ENCODE peak calls at places on chromosomes 11 and 22, in seven cellular contexts. A is RWPE2, R is A549, M is thoracic aorta, L is uterus, U is Panc1, X is tibial nerve. K is an unnamed sample. For H3K4me1, the result is how much of the 10 kb centered on the place peaks cover.

GRCh38 chr11:97739892-97740782 is 1280.6 kb upstream of the CNTN5 start:
- DNase-seq in A (no peak), R (no peak), M (no peak), L (no peak), U (no peak), X (no peak), K (no peak)

GRCh38 chr22:22394589-22394988 is 114.0 kb downstream of the ZNF280B start:
- DNase-seq in A (no peak), R (no peak), M (no peak), L (no peak), U (no peak), X (no peak), K (no peak)

GRCh38 chr22:18970180-18970947 is 34.3 kb upstream of the PRODH start:
- DNase-seq in A (no peak), R (peak), M (no peak), L (no peak), U (no peak), X (no peak), K (peak)

GRCh38 chr11:15288801-15289342 is 174.1 kb downstream of the INSC start:
- DNase-seq in A (no peak), R (no peak), M (no peak), L (no peak), U (no peak), X (no peak), K (no peak)

GRCh38 chr11:112401036-112401769 is 140.5 kb upstream of the PLET1 start:
- DNase-seq in A (no peak), R (no peak), M (no peak), L (no peak), U (no peak), X (no peak), K (no peak)

GRCh38 chr11:29173660-29174062 is 843.2 kb downstream of the KCNA4 start:
- DNase-seq in A (no peak), R (peak), M (no peak), L (no peak), U (peak), X (no peak), K (peak)

GRCh38 chr11:120546312-120547205 is 35.0 kb downstream of the GRIK4 start:
- DNase-seq in A (peak), R (peak), M (peak), L (peak), U (no peak), X (no peak), K (no peak)

GRCh38 chr22:19824197-19825015 is 30.3 kb downstream of the GNB1L start:
- DNase-seq in A (no peak), R (no peak), M (no peak), L (no peak), U (no peak), X (no peak), K (no peak)

GRCh38 chr22:46068908-46069481 is 81.3 kb upstream of the PPARA start:
- DNase-seq in A (peak), R (no peak), M (no peak), L (peak), U (no peak), X (no peak), K (no peak)

GRCh38 chr11:13776134-13776815 is 107.8 kb downstream of the FAR1 start:
- DNase-seq in A (no peak), R (peak), M (no peak), L (no peak), U (no peak), X (no peak), K (no peak)

GRCh38 chr11:46239801-46240061 is 37.7 kb upstream of the CREB3L1 start:
- DNase-seq in A (no peak), R (no peak), M (no peak), L (no peak), U (no peak), X (no peak), K (no peak)

GRCh38 chr22:23376256-23376655 is 195.9 kb downstream of the BCR start:
- DNase-seq in A (no peak), R (peak), M (no peak), L (no peak), U (no peak), X (no peak), K (peak)

GRCh38 chr11:134261626-134262488 is 8.5 kb downstream of the ACAD8 start:
- DNase-seq in A (no peak), R (peak), M (no peak), L (no peak), U (no peak), X (no peak), K (peak)

GRCh38 chr11:76371170-76371569 is 9.8 kb downstream of the THAP12 start:
- DNase-seq in A (no peak), R (peak), M (no peak), L (no peak), U (peak), X (no peak), K (no peak)

GRCh38 chr22:41672780-41673509 is 15.7 kb downstream of the SNU13 start:
- DNase-seq in A (no peak), R (peak), M (no peak), L (no peak), U (peak), X (no peak), K (no peak)

GRCh38 chr11:120326228-120326627 is 1.1 kb downstream of the TLCD5 start:
- DNase-seq in A (no peak), R (peak), M (no peak), L (no peak), U (no peak), X (no peak), K (no peak)

GRCh38 chr11:12275818-12276217 is 101.6 kb upstream of the PARVA start:
- DNase-seq in A (no peak), R (no peak), M (no peak), L (no peak), U (no peak), X (no peak), K (no peak)

GRCh38 chr11:43576834-43577521 is 103.6 kb upstream of the HSD17B12 start:
- DNase-seq in A (no peak), R (peak), M (no peak), L (no peak), U (no peak), X (peak), K (no peak)

GRCh38 chr11:1479678-1480118 is 6.9 kb downstream of the MOB2 start:
- DNase-seq in A (no peak), R (no peak), M (no peak), L (peak), U (no peak), X (no peak), K (no peak)

GRCh38 chr11:844693-845644 is 2.3 kb downstream of the TSPAN4 start:
- DNase-seq in A (peak), R (peak), M (peak), L (peak), U (no peak), X (peak), K (peak)

GRCh38 chr11:134779179-134779578 is 367.1 kb upstream of the B3GAT1 start:
- DNase-seq in A (no peak), R (no peak), M (no peak), L (no peak), U (no peak), X (no peak), K (no peak)

GRCh38 chr22:49964136-49964492 is 3.5 kb downstream of the PIM3 start:
- DNase-seq in A (no peak), R (no peak), M (no peak), L (peak), U (no peak), X (no peak), K (no peak)

GRCh38 chr22:23112472-23113012 is 29.2 kb downstream of the RSPH14 start:
- DNase-seq in A (no peak), R (no peak), M (no peak), L (no peak), U (no peak), X (no peak), K (no peak)

GRCh38 chr22:38313384-38313955 is 3.8 kb downstream of the CSNK1E start:
- DNase-seq in A (peak), R (peak), M (peak), L (peak), U (peak), X (no peak), K (no peak)

GRCh38 chr11:129766858-129767604 is 48.6 kb upstream of the TMEM45B start:
- DNase-seq in A (no peak), R (peak), M (no peak), L (no peak), U (no peak), X (no peak), K (peak)

GRCh38 chr22:37632174-37633081 is 7.0 kb upstream of the SH3BP1 start:
- DNase-seq in A (peak), R (no peak), M (no peak), L (no peak), U (no peak), X (no peak), K (no peak)

GRCh38 chr11:32088117-32088941 is 2.5 kb upstream of the RCN1 start:
- DNase-seq in A (no peak), R (no peak), M (peak), L (peak), U (no peak), X (peak), K (no peak)

GRCh38 chr11:85764796-85765195 is 46.1 kb downstream of the SYTL2 start:
- DNase-seq in A (no peak), R (no peak), M (no peak), L (no peak), U (no peak), X (no peak), K (no peak)

GRCh38 chr11:6895010-6895409 is 2.7 kb upstream of the OR2D2 start:
- DNase-seq in A (no peak), R (no peak), M (no peak), L (no peak), U (no peak), X (no peak), K (no peak)

GRCh38 chr11:15805726-15806125 is 550.6 kb downstream of the SOX6 start:
- DNase-seq in A (no peak), R (no peak), M (no peak), L (no peak), U (no peak), X (no peak), K (no peak)

GRCh38 chr22:50260801-50261614 is 475 bp downstream of the MAPK12 start:
- DNase-seq in A (no peak), R (peak), M (no peak), L (no peak), U (no peak), X (no peak), K (peak)

GRCh38 chr11:64245401-64245796 is 1.3 kb downstream of the PPP1R14B start:
- DNase-seq in A (no peak), R (no peak), M (no peak), L (peak), U (no peak), X (no peak), K (no peak)

GRCh38 chr11:10638285-10638684 is 55.3 kb downstream of the IRAG1 start:
- DNase-seq in A (no peak), R (no peak), M (no peak), L (peak), U (no peak), X (peak), K (no peak)

GRCh38 chr22:24066260-24066659 is 55.2 kb downstream of the CABIN1 start:
- DNase-seq in A (no peak), R (no peak), M (no peak), L (no peak), U (no peak), X (no peak), K (no peak)

GRCh38 chr11:102924851-102925380 is 30.6 kb downstream of the MMP13 start:
- DNase-seq in A (no peak), R (no peak), M (no peak), L (no peak), U (no peak), X (no peak), K (no peak)

GRCh38 chr11:64224151-64224890 is 1.7 kb downstream of the TRPT1 start:
- DNase-seq in A (peak), R (no peak), M (no peak), L (peak), U (no peak), X (no peak), K (no peak)

GRCh38 chr22:48700566-48701295 is 1126.9 kb downstream of the BRD1 start:
- DNase-seq in A (no peak), R (no peak), M (no peak), L (no peak), U (no peak), X (no peak), K (no peak)
- TF ChIP-seq CTCF in A (no peak), R (no peak), M (no peak), L (no peak), U (no peak), X (peak), K (no peak)

GRCh38 chr11:131841925-131842635 is 471.7 kb downstream of the NTM start:
- DNase-seq in A (no peak), R (no peak), M (no peak), L (no peak), U (no peak), X (no peak), K (no peak)

GRCh38 chr11:131839326-131839725 is 468.9 kb downstream of the NTM start:
- DNase-seq in A (no peak), R (no peak), M (no peak), L (no peak), U (no peak), X (no peak), K (no peak)

GRCh38 chr11:131838016-131838415 is 467.6 kb downstream of the NTM start:
- DNase-seq in A (no peak), R (no peak), M (no peak), L (no peak), U (no peak), X (no peak), K (no peak)

GRCh38 chr11:131840542-131840941 is 470.1 kb downstream of the NTM start:
- DNase-seq in A (no peak), R (no peak), M (no peak), L (no peak), U (no peak), X (no peak), K (no peak)

DNA sequence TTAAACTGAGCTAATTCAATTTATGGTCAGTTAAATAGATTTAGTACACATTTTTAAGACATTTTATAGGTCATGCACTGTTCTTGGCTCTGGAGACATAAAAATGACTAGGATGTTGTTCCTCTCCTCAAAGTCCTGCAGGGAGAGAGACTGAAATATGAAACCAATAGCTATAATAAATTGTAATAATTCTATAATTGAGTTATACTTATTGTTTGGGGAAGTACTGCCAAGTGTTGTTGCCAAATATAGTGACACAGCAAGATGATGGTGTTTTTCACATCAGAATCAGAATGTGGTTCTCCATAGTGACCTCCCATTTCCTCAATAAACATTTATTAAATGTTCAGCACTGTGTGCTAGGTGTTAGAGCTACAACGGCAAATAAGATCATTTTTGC is 470.6 kb downstream of the NTM start:
- DNase-seq in A (no peak), R (no peak), M (no peak), L (no peak), U (no peak), X (no peak), K (no peak)
- H3K4me1 ChIP-seq in A (under half), R (under half), M (under half), L (under half), U (under half), X (under half), K (under half)

GRCh38 chr11:36146437-36146836 is 142.8 kb downstream of the COMMD9 start:
- DNase-seq in A (no peak), R (peak), M (no peak), L (no peak), U (no peak), X (no peak), K (peak)

GRCh38 chr11:36150986-36151385 is 138.2 kb downstream of the COMMD9 start:
- DNase-seq in A (no peak), R (no peak), M (no peak), L (no peak), U (no peak), X (no peak), K (no peak)

GRCh38 chr11:36149538-36150242 is 139.5 kb downstream of the COMMD9 start:
- DNase-seq in A (peak), R (peak), M (peak), L (peak), U (peak), X (peak), K (peak)

GRCh38 chr11:36148701-36149100 is 140.5 kb downstream of the COMMD9 start:
- DNase-seq in A (no peak), R (no peak), M (no peak), L (no peak), U (no peak), X (no peak), K (no peak)

DNA sequence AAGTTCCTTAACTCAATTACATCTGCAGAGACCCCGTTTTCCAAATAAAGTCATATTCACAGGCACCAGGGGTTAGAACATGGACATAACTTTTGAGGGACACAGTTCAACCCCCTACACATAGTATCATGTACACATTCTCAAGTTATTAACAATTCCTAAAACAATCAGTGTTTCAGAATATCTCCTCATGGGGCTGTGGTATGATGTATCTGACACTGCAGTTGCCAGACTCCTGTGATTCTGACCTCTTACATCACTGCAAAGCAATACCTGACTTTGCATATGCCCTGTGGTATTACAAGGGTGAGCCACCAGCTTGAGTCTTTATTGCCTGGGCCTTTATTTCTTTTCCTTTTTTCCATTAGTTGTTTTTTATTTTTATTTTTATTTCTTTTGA is 141.7 kb downstream of the COMMD9 start:
- DNase-seq in A (no peak), R (no peak), M (no peak), L (no peak), U (no peak), X (no peak), K (no peak)
- TF ChIP-seq CTCF in A (no peak), R (no peak), M (no peak), L (no peak), U (no peak), X (no peak), K (no peak)

GRCh38 chr11:63032451-63032850 is 16.8 kb upstream of the SLC22A8 start:
- DNase-seq in A (no peak), R (no peak), M (no peak), L (no peak), U (no peak), X (no peak), K (no peak)
- H3K4me1 ChIP-seq in A (under half), R (under half), M (under half), L (under half), U (under half), X (under half), K (under half)

GRCh38 chr22:42794551-42795510 is 62.2 kb downstream of the ARFGAP3 start:
- DNase-seq in A (no peak), R (no peak), M (no peak), L (no peak), U (no peak), X (no peak), K (no peak)
- TF ChIP-seq CTCF in A (no peak), R (no peak), M (no peak), L (no peak), U (no peak), X (no peak), K (peak)

GRCh38 chr11:96318399-96318798 is 24.6 kb downstream of the MAML2 start:
- DNase-seq in A (no peak), R (no peak), M (no peak), L (no peak), U (no peak), X (no peak), K (no peak)
- H3K4me1 ChIP-seq in A (under half), R (under half), M (under half), L (under half), U (under half), X (under half), K (half or more)

GRCh38 chr22:32355760-32356159 is 1.9 kb upstream of the RFPL3 start:
- DNase-seq in A (no peak), R (peak), M (no peak), L (no peak), U (no peak), X (no peak), K (peak)
- TF ChIP-seq CTCF in A (peak), R (no peak), M (no peak), L (no peak), U (peak), X (no peak), K (no peak)